ENCODE peak calls at places on chromosomes 13 and 19, in ten cellular contexts. U is WTC11; W is NCI-H2029; T is CD8-positive, alpha-beta memory T cell; A is cerebellum; E is NCI-H748 treated with DMSO at 0.1 percent for 48 hours; J is astrocyte of the spinal cord; D is AG08395; M is T-cell; K is neuronal stem cell. R is an unnamed sample.

GRCh38 chr13:79989251-79989661 is 351.7 kb downstream of the SPRY2 start:
- DNase-seq in U (no peak), W (no peak), T (no peak), A (no peak), E (no peak), J (no peak), D (peak), M (no peak), K (no peak), R (no peak)

GRCh38 chr13:109744512-109745051 is 41.8 kb downstream of the IRS2 start:
- DNase-seq in U (no peak), W (peak), T (no peak), A (peak), E (peak), J (peak), D (no peak), M (no peak), K (no peak), R (no peak)

GRCh38 chr13:51479199-51479523 is 26.3 kb upstream of the INTS6 start:
- DNase-seq in U (no peak), W (no peak), T (no peak), A (no peak), E (no peak), J (peak), D (peak), M (no peak), K (no peak), R (no peak)

GRCh38 chr19:44718441-44719261 is 19.7 kb downstream of the CEACAM16 start:
- DNase-seq in U (peak), W (peak), T (no peak), A (peak), E (no peak), J (peak), D (peak), M (no peak), K (peak), R (no peak)

GRCh38 chr19:31537136-31537535 is 187.9 kb upstream of the TSHZ3 start:
- DNase-seq in U (no peak), W (no peak), T (no peak), A (no peak), E (no peak), J (no peak), D (no peak), M (no peak), K (no peak), R (peak)

GRCh38 chr19:44212865-44213346 is 574 bp downstream of the ZNF227 start:
- DNase-seq in U (no peak), W (no peak), T (no peak), A (peak), E (peak), J (peak), D (peak), M (no peak), K (no peak), R (peak)

GRCh38 chr13:61410669-61411297 is 4.9 kb downstream of the PCDH20 start:
- DNase-seq in U (no peak), W (no peak), T (no peak), A (no peak), E (peak), J (peak), D (peak), M (no peak), K (no peak), R (peak)

GRCh38 chr13:34901577-34901976 is 40.5 kb upstream of the NBEA start:
- DNase-seq in U (no peak), W (no peak), T (no peak), A (peak), E (no peak), J (no peak), D (no peak), M (no peak), K (no peak), R (no peak)

GRCh38 chr13:113358653-113359052 is 5.3 kb downstream of the GRTP1 start:
- DNase-seq in U (no peak), W (no peak), T (no peak), A (no peak), E (no peak), J (no peak), D (no peak), M (no peak), K (no peak), R (no peak)

GRCh38 chr13:112933649-112934048 is 35.4 kb upstream of the MCF2L start:
- DNase-seq in U (no peak), W (no peak), T (no peak), A (peak), E (no peak), J (no peak), D (no peak), M (no peak), K (no peak), R (peak)

GRCh38 chr13:79966502-79966901 is 374.4 kb downstream of the SPRY2 start:
- DNase-seq in U (peak), W (no peak), T (no peak), A (no peak), E (no peak), J (no peak), D (no peak), M (no peak), K (no peak), R (no peak)

GRCh38 chr19:56837492-56837891 is 3.0 kb downstream of the PEG3 start:
- DNase-seq in U (no peak), W (no peak), T (no peak), A (peak), E (no peak), J (peak), D (no peak), M (no peak), K (no peak), R (peak)

GRCh38 chr19:50794074-50794777 is 4.0 kb downstream of the ACP4 start:
- DNase-seq in U (no peak), W (peak), T (no peak), A (no peak), E (no peak), J (no peak), D (no peak), M (no peak), K (no peak), R (peak)

GRCh38 chr19:34364462-34364829 is 550 bp upstream of the GPI start:
- DNase-seq in U (no peak), W (no peak), T (no peak), A (no peak), E (no peak), J (no peak), D (no peak), M (no peak), K (no peak), R (no peak)

GRCh38 chr19:55546822-55547614 is 1.7 kb upstream of the SBK3 start:
- DNase-seq in U (no peak), W (peak), T (no peak), A (no peak), E (no peak), J (peak), D (peak), M (no peak), K (no peak), R (no peak)

GRCh38 chr19:14517840-14518505 is at the start of gene DNAJB1:
- DNase-seq in U (peak), W (peak), T (peak), A (peak), E (no peak), J (peak), D (peak), M (peak), K (no peak), R (peak)

GRCh38 chr13:36418022-36418805 is 14.1 kb upstream of the CCNA1 start:
- DNase-seq in U (no peak), W (no peak), T (no peak), A (no peak), E (no peak), J (peak), D (no peak), M (no peak), K (no peak), R (no peak)

GRCh38 chr19:50380137-50380536 is 3.9 kb downstream of the NR1H2 start:
- DNase-seq in U (no peak), W (no peak), T (no peak), A (no peak), E (no peak), J (no peak), D (no peak), M (no peak), K (no peak), R (no peak)

GRCh38 chr19:55540619-55541018 is 3.7 kb upstream of the SBK2 start:
- DNase-seq in U (no peak), W (no peak), T (no peak), A (peak), E (no peak), J (no peak), D (no peak), M (no peak), K (no peak), R (no peak)

GRCh38 chr19:10544753-10545251 is 1.1 kb downstream of the ATG4D start:
- DNase-seq in U (no peak), W (no peak), T (no peak), A (no peak), E (no peak), J (no peak), D (no peak), M (no peak), K (no peak), R (no peak)

GRCh38 chr13:90445179-90445578 is 902.3 kb upstream of the MIR17HG start:
- DNase-seq in U (no peak), W (no peak), T (no peak), A (no peak), E (no peak), J (peak), D (peak), M (no peak), K (peak), R (peak)

GRCh38 chr19:44723952-44724319 is 24.6 kb upstream of the BCL3 start:
- DNase-seq in U (peak), W (peak), T (peak), A (peak), E (peak), J (peak), D (peak), M (peak), K (peak), R (peak)

GRCh38 chr19:45322311-45322710 is 364 bp downstream of the CKM start:
- DNase-seq in U (no peak), W (no peak), T (no peak), A (no peak), E (peak), J (no peak), D (no peak), M (no peak), K (no peak), R (peak)